ENCODE peak calls at places on chromosomes 7 and 10, in ten cellular contexts. One of them, this sample, is unnamed.

GRCh38 chr7:24926623-24927539 is 53.1 kb downstream of the OSBPL3 start:
- DNase-seq in neuronal stem cell: no peak
- DNase-seq in astrocyte: peak; percentile 88
- DNase-seq in left lung: no peak
- DNase-seq in stomach: no peak
- DNase-seq in SJSA1: no peak
- DNase-seq in psoas muscle: no peak
- DNase-seq in CD8-positive, alpha-beta T cell: no peak
- DNase-seq in thoracic aorta: no peak
- DNase-seq in mesenchymal stem cell: no peak
- DNase-seq in this sample: no peak

GRCh38 chr7:2248984-2249694 is 7.1 kb downstream of the NUDT1 start:
- DNase-seq in neuronal stem cell: no peak
- DNase-seq in astrocyte: peak; percentile 94
- DNase-seq in left lung: peak; percentile 83
- DNase-seq in stomach: no peak
- DNase-seq in SJSA1: peak; percentile 89
- DNase-seq in psoas muscle: peak; percentile 80
- DNase-seq in CD8-positive, alpha-beta T cell: no peak
- DNase-seq in thoracic aorta: no peak
- DNase-seq in mesenchymal stem cell: peak; percentile 97
- DNase-seq in this sample: peak; percentile 76

GRCh38 chr7:37899712-37900247 is 16.8 kb downstream of the SFRP4 start:
- DNase-seq in neuronal stem cell: no peak
- DNase-seq in astrocyte: no peak
- DNase-seq in left lung: no peak
- DNase-seq in stomach: no peak
- DNase-seq in SJSA1: no peak
- DNase-seq in psoas muscle: no peak
- DNase-seq in CD8-positive, alpha-beta T cell: no peak
- DNase-seq in thoracic aorta: no peak
- DNase-seq in mesenchymal stem cell: no peak
- DNase-seq in this sample: no peak

GRCh38 chr10:6226216-6226615 is 23.5 kb downstream of the PFKFB3 start:
- DNase-seq in neuronal stem cell: no peak
- DNase-seq in astrocyte: no peak
- DNase-seq in left lung: no peak
- DNase-seq in stomach: no peak
- DNase-seq in SJSA1: no peak
- DNase-seq in psoas muscle: no peak
- DNase-seq in CD8-positive, alpha-beta T cell: no peak
- DNase-seq in thoracic aorta: no peak
- DNase-seq in mesenchymal stem cell: no peak
- DNase-seq in this sample: no peak

GRCh38 chr7:115043605-115044004 is 121.7 kb downstream of the MDFIC start:
- DNase-seq in neuronal stem cell: no peak
- DNase-seq in astrocyte: no peak
- DNase-seq in left lung: no peak
- DNase-seq in stomach: no peak
- DNase-seq in SJSA1: no peak
- DNase-seq in psoas muscle: no peak
- DNase-seq in CD8-positive, alpha-beta T cell: no peak
- DNase-seq in thoracic aorta: no peak
- DNase-seq in mesenchymal stem cell: peak; percentile 15
- DNase-seq in this sample: no peak

GRCh38 chr7:20013551-20013950 is 203.6 kb downstream of the MACC1 start:
- DNase-seq in neuronal stem cell: no peak
- DNase-seq in astrocyte: no peak
- DNase-seq in left lung: no peak
- DNase-seq in stomach: no peak
- DNase-seq in SJSA1: no peak
- DNase-seq in psoas muscle: no peak
- DNase-seq in CD8-positive, alpha-beta T cell: no peak
- DNase-seq in thoracic aorta: no peak
- DNase-seq in mesenchymal stem cell: no peak
- DNase-seq in this sample: no peak

GRCh38 chr7:138982204-138982623 is 1.0 kb upstream of the KIAA1549 start:
- DNase-seq in neuronal stem cell: no peak
- DNase-seq in astrocyte: no peak
- DNase-seq in left lung: no peak
- DNase-seq in stomach: no peak
- DNase-seq in SJSA1: no peak
- DNase-seq in psoas muscle: no peak
- DNase-seq in CD8-positive, alpha-beta T cell: no peak
- DNase-seq in thoracic aorta: no peak
- DNase-seq in mesenchymal stem cell: peak; percentile 7
- DNase-seq in this sample: no peak

GRCh38 chr7:2003451-2003930 is 229.3 kb downstream of the MAD1L1 start:
- DNase-seq in neuronal stem cell: no peak
- DNase-seq in astrocyte: no peak
- DNase-seq in left lung: no peak
- DNase-seq in stomach: no peak
- DNase-seq in SJSA1: no peak
- DNase-seq in psoas muscle: peak; percentile 43
- DNase-seq in CD8-positive, alpha-beta T cell: no peak
- DNase-seq in thoracic aorta: no peak
- DNase-seq in mesenchymal stem cell: no peak
- DNase-seq in this sample: peak; percentile 51

GRCh38 chr7:132161976-132162375 is 414.3 kb downstream of the PLXNA4 start:
- DNase-seq in neuronal stem cell: no peak
- DNase-seq in astrocyte: no peak
- DNase-seq in left lung: no peak
- DNase-seq in stomach: no peak
- DNase-seq in SJSA1: no peak
- DNase-seq in psoas muscle: no peak
- DNase-seq in CD8-positive, alpha-beta T cell: no peak
- DNase-seq in thoracic aorta: no peak
- DNase-seq in mesenchymal stem cell: no peak
- DNase-seq in this sample: no peak

GRCh38 chr10:93566435-93567276 is at the start of gene FFAR4:
- DNase-seq in neuronal stem cell: no peak
- DNase-seq in astrocyte: no peak
- DNase-seq in left lung: peak; percentile 61
- DNase-seq in stomach: peak; percentile 50
- DNase-seq in SJSA1: no peak
- DNase-seq in psoas muscle: peak; percentile 67
- DNase-seq in CD8-positive, alpha-beta T cell: no peak
- DNase-seq in thoracic aorta: no peak
- DNase-seq in mesenchymal stem cell: peak; percentile 8
- DNase-seq in this sample: peak; percentile 43
- H3K4me3 ChIP-seq in neuronal stem cell: no peak within 1 kb of the TSS
- H3K4me3 ChIP-seq in astrocyte: peak within 1 kb of the TSS; percentile 23
- H3K4me3 ChIP-seq in left lung: peak within 1 kb of the TSS; percentile 36
- H3K4me3 ChIP-seq in stomach: peak within 1 kb of the TSS; percentile 26
- H3K4me3 ChIP-seq in SJSA1: peak within 1 kb of the TSS; percentile 21
- H3K4me3 ChIP-seq in psoas muscle: peak within 1 kb of the TSS; percentile 56
- H3K4me3 ChIP-seq in CD8-positive, alpha-beta T cell: no peak within 1 kb of the TSS
- H3K4me3 ChIP-seq in thoracic aorta: peak within 1 kb of the TSS; percentile 66
- H3K4me3 ChIP-seq in mesenchymal stem cell: peak within 1 kb of the TSS; percentile 41
- H3K4me3 ChIP-seq in this sample: peak within 1 kb of the TSS; percentile 24

DNA sequence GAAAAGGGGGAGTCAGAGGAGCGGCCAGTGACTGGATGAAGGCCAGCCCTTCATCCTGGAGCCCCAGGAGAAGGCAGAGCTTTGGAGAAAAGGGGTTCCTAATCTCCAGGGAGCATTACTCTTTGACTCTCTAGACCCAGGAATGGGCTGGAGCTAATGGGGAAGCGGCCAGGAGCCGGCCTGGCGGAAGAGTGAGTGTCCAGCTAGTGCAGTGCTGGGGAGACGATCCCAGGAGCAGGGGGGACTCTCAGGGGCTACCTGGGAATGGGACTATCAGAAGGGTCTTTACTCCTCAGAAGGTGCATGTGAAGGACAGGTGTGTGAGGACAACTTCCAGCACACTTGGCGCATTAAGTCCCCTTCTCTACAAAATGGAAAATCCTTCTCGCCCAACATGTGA is 2.4 kb upstream of the PAX2 start:
- DNase-seq in neuronal stem cell: no peak
- DNase-seq in astrocyte: no peak
- DNase-seq in left lung: no peak
- DNase-seq in stomach: no peak
- DNase-seq in SJSA1: no peak
- DNase-seq in psoas muscle: no peak
- DNase-seq in CD8-positive, alpha-beta T cell: no peak
- DNase-seq in thoracic aorta: no peak
- DNase-seq in mesenchymal stem cell: no peak
- DNase-seq in this sample: no peak
- H3K27me3 ChIP-seq in neuronal stem cell: peaks cover 99% of the 10 kb centered on the region
- H3K27me3 ChIP-seq in astrocyte: peaks cover 85% of the 10 kb centered on the region
- H3K27me3 ChIP-seq in left lung: peaks cover 96% of the 10 kb centered on the region
- H3K27me3 ChIP-seq in stomach: peaks cover 57% of the 10 kb centered on the region
- H3K27me3 ChIP-seq in SJSA1: peaks cover 94% of the 10 kb centered on the region
- H3K27me3 ChIP-seq in psoas muscle: peaks cover 72% of the 10 kb centered on the region
- H3K27me3 ChIP-seq in CD8-positive, alpha-beta T cell: peaks cover 64% of the 10 kb centered on the region
- H3K27me3 ChIP-seq in thoracic aorta: peaks cover 54% of the 10 kb centered on the region
- H3K27me3 ChIP-seq in mesenchymal stem cell: peaks cover 91% of the 10 kb centered on the region
- H3K27me3 ChIP-seq in this sample: peaks cover 98% of the 10 kb centered on the region

GRCh38 chr7:128939075-128939860 is 1.5 kb downstream of the IRF5 start:
- DNase-seq in neuronal stem cell: no peak
- DNase-seq in astrocyte: no peak
- DNase-seq in left lung: peak; percentile 71
- DNase-seq in stomach: no peak
- DNase-seq in SJSA1: peak; percentile 15
- DNase-seq in psoas muscle: no peak
- DNase-seq in CD8-positive, alpha-beta T cell: no peak
- DNase-seq in thoracic aorta: no peak
- DNase-seq in mesenchymal stem cell: no peak
- DNase-seq in this sample: peak; percentile 50

GRCh38 chr7:128938524-128939074 is 872 bp downstream of the IRF5 start:
- DNase-seq in neuronal stem cell: no peak
- DNase-seq in astrocyte: no peak
- DNase-seq in left lung: peak; percentile 76
- DNase-seq in stomach: no peak
- DNase-seq in SJSA1: peak; percentile 39
- DNase-seq in psoas muscle: no peak
- DNase-seq in CD8-positive, alpha-beta T cell: no peak
- DNase-seq in thoracic aorta: no peak
- DNase-seq in mesenchymal stem cell: no peak
- DNase-seq in this sample: no peak

GRCh38 chr7:128937271-128937646 is 468 bp upstream of the IRF5 start:
- DNase-seq in neuronal stem cell: no peak
- DNase-seq in astrocyte: no peak
- DNase-seq in left lung: no peak
- DNase-seq in stomach: no peak
- DNase-seq in SJSA1: no peak
- DNase-seq in psoas muscle: no peak
- DNase-seq in CD8-positive, alpha-beta T cell: no peak
- DNase-seq in thoracic aorta: no peak
- DNase-seq in mesenchymal stem cell: no peak
- DNase-seq in this sample: no peak

GRCh38 chr7:128936798-128937197 is 929 bp upstream of the IRF5 start:
- DNase-seq in neuronal stem cell: no peak
- DNase-seq in astrocyte: no peak
- DNase-seq in left lung: no peak
- DNase-seq in stomach: no peak
- DNase-seq in SJSA1: no peak
- DNase-seq in psoas muscle: no peak
- DNase-seq in CD8-positive, alpha-beta T cell: no peak
- DNase-seq in thoracic aorta: no peak
- DNase-seq in mesenchymal stem cell: no peak
- DNase-seq in this sample: no peak

DNA sequence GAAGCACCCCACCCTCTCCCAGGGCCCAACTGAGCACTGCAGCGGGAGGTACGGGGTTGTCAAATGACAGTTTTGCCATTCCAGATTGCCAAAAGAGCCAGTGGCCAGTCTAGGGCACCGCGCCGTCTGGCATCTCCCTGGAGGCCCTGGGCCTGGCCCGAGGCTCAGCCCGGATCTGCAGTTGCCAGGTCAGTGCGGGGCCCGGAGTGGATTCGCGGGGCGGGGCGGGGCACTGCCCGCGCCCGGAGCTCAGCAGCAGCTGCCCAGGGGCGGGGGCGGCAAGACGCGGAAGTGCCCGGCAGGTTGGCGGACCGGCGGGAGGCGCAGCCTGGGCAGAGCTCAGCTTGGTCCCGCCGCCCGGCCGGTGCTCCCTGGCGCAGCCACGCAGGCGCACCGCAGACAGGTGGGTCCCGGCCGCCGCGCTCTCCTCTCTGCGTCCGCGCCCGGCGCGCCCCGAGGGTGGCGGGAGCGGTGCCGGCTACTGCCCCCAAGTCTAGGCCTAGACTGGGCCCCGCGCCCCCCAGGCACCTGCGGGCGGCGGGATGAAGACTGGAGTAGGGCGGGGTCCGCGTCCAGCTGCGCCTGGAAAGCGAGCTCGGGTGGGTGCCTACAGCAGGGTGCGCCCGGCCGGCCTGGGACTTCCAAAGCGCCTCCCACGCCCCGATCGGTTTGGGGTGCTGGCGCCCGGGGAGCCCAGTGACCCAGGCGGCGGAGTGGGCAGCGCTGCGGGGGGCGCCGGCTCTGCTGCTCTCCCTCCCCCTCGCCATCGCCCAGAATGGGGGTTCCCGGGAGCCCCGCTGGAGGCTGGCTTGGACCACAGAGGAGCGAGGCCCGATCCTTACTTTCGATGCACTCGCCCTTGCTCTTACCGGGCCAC is at the start of gene IRF5:
- DNase-seq in neuronal stem cell: no peak
- DNase-seq in astrocyte: no peak
- DNase-seq in left lung: peak; percentile 82
- DNase-seq in stomach: peak; percentile 80
- DNase-seq in SJSA1: peak; percentile 40
- DNase-seq in psoas muscle: no peak
- DNase-seq in CD8-positive, alpha-beta T cell: no peak
- DNase-seq in thoracic aorta: no peak
- DNase-seq in mesenchymal stem cell: no peak
- DNase-seq in this sample: no peak
- H3K4me3 ChIP-seq in neuronal stem cell: peak within 1 kb of the TSS; percentile 16
- H3K4me3 ChIP-seq in astrocyte: peak within 1 kb of the TSS; percentile 39
- H3K4me3 ChIP-seq in left lung: peak within 1 kb of the TSS; percentile 76
- H3K4me3 ChIP-seq in stomach: peak within 1 kb of the TSS; percentile 69
- H3K4me3 ChIP-seq in SJSA1: peak within 1 kb of the TSS; percentile 14
- H3K4me3 ChIP-seq in psoas muscle: peak within 1 kb of the TSS; percentile 70
- H3K4me3 ChIP-seq in CD8-positive, alpha-beta T cell: peak within 1 kb of the TSS; percentile 58
- H3K4me3 ChIP-seq in thoracic aorta: peak within 1 kb of the TSS; percentile 91
- H3K4me3 ChIP-seq in mesenchymal stem cell: peak within 1 kb of the TSS; percentile 73
- H3K4me3 ChIP-seq in this sample: peak within 1 kb of the TSS; percentile 58

DNA sequence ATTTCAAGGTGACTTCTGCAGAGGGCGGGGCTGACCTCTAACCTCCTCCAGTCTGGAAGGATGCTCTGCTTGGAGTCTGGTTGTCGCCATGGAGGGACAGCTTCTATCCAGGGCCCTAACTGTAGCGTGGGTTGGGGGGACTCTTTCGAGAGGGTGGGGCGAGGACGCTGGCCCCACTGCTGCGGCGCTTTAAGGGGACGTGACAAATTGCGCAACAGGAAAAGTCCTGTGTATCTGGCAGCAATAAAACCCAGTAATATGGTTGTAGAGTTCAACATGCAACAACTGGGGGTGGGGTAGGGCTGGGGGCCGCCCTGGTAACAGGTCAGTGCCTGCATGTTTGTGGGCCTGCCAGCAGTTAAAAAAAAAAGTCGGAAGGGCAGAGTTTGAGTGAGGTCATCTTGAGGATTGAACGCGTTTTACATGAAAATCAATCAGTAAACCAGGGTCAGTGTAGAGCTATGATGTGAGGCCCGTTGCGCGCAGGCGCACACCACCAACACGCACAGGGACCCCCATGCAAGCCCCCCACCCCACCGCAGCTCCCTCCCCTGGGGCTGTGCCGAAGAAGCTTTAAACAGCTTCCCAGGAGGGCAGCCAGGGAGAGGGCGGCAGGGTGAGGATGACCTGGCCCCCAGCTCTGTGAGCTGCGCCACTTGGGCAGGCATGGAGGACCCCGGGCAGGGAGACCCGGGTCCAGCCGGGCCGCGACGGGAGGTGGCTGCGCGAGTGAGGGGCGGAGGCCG is 4.3 kb downstream of the SHH start:
- DNase-seq in neuronal stem cell: no peak
- DNase-seq in astrocyte: no peak
- DNase-seq in left lung: no peak
- DNase-seq in stomach: no peak
- DNase-seq in SJSA1: no peak
- DNase-seq in psoas muscle: no peak
- DNase-seq in CD8-positive, alpha-beta T cell: no peak
- DNase-seq in thoracic aorta: no peak
- DNase-seq in mesenchymal stem cell: no peak
- DNase-seq in this sample: no peak
- H3K27me3 ChIP-seq in neuronal stem cell: peaks cover 91% of the 10 kb centered on the region
- H3K27me3 ChIP-seq in astrocyte: peaks cover 63% of the 10 kb centered on the region
- H3K27me3 ChIP-seq in left lung: peaks cover 91% of the 10 kb centered on the region
- H3K27me3 ChIP-seq in stomach: peaks cover 40% of the 10 kb centered on the region
- H3K27me3 ChIP-seq in SJSA1: peaks cover 97% of the 10 kb centered on the region
- H3K27me3 ChIP-seq in psoas muscle: peaks cover 71% of the 10 kb centered on the region
- H3K27me3 ChIP-seq in CD8-positive, alpha-beta T cell: peaks cover 21% of the 10 kb centered on the region
- H3K27me3 ChIP-seq in thoracic aorta: peaks cover 6% of the 10 kb centered on the region
- H3K27me3 ChIP-seq in mesenchymal stem cell: peaks cover 91% of the 10 kb centered on the region
- H3K27me3 ChIP-seq in this sample: no peaks in the 10 kb centered on the region